ENCODE peak calls at places on chromosomes 5 and 9, in nine cellular contexts. W, J, U, P, A, Y, F, O and H are unnamed samples.

GRCh38 chr5:759781-760362 is 24.7 kb downstream of the ZDHHC11B start:
- DNase-seq in W (no peak), J (peak), U (peak), P (no peak), A (no peak), Y (peak), F (no peak), O (no peak), H (no peak)

GRCh38 chr5:116571568-116572321 is 2.9 kb downstream of the SEMA6A start:
- DNase-seq in W (peak), J (no peak), U (no peak), P (no peak), A (no peak), Y (peak), F (no peak), O (no peak), H (no peak)

GRCh38 chr5:38695021-38695961 is 138.8 kb upstream of the LIFR start:
- DNase-seq in W (no peak), J (no peak), U (no peak), P (no peak), A (no peak), Y (no peak), F (no peak), O (no peak), H (no peak)

GRCh38 chr5:55633574-55634203 is 78.4 kb downstream of the SLC38A9 start:
- DNase-seq in W (peak), J (no peak), U (no peak), P (no peak), A (no peak), Y (no peak), F (peak), O (no peak), H (no peak)

GRCh38 chr5:177997846-177998245 is 1.8 kb upstream of the PROP1 start:
- DNase-seq in W (no peak), J (no peak), U (no peak), P (no peak), A (no peak), Y (no peak), F (no peak), O (no peak), H (no peak)

GRCh38 chr5:43099615-43100014 is 21.1 kb upstream of the ZNF131 start:
- DNase-seq in W (no peak), J (no peak), U (no peak), P (no peak), A (no peak), Y (no peak), F (no peak), O (no peak), H (no peak)

GRCh38 chr9:4306066-4306787 is 6.4 kb upstream of the GLIS3 start:
- DNase-seq in W (no peak), J (peak), U (no peak), P (no peak), A (no peak), Y (no peak), F (no peak), O (no peak), H (no peak)

GRCh38 chr5:164370841-164371240 is 865.4 kb downstream of the MAT2B start:
- DNase-seq in W (no peak), J (no peak), U (no peak), P (no peak), A (no peak), Y (no peak), F (no peak), O (no peak), H (no peak)

GRCh38 chr5:158590936-158591863 is 508.5 kb downstream of the EBF1 start:
- DNase-seq in W (peak), J (no peak), U (peak), P (peak), A (no peak), Y (peak), F (no peak), O (no peak), H (no peak)

GRCh38 chr5:116872986-116873385 is 298.4 kb upstream of the SEMA6A start:
- DNase-seq in W (no peak), J (no peak), U (no peak), P (no peak), A (no peak), Y (no peak), F (no peak), O (no peak), H (no peak)

GRCh38 chr5:79878721-79879336 is 112.2 kb downstream of the MTX3 start:
- DNase-seq in W (no peak), J (peak), U (peak), P (no peak), A (peak), Y (peak), F (peak), O (peak), H (no peak)

GRCh38 chr9:120477534-120478001 is 102.4 kb downstream of the CDK5RAP2 start:
- DNase-seq in W (peak), J (peak), U (peak), P (peak), A (peak), Y (peak), F (peak), O (peak), H (no peak)

GRCh38 chr5:35926389-35927051 is 11.9 kb downstream of the CAPSL start:
- DNase-seq in W (peak), J (peak), U (peak), P (no peak), A (peak), Y (peak), F (peak), O (peak), H (peak)